ENCODE peak calls at places on chromosomes 4 and X, in four cellular contexts. B is WTC11, L is A549, D is K562. N is an unnamed sample.

GRCh38 chr4:32745351-32745750 is 2025.2 kb downstream of the PCDH7 start:
- DNase-seq in B (no peak), L (no peak), D (no peak), N (no peak)

GRCh38 chrX:123339201-123339905 is 155.3 kb downstream of the GRIA3 start:
- DNase-seq in B (no peak), L (no peak), D (no peak), N (no peak)

GRCh38 chr4:183610613-183611012 is 48.4 kb downstream of the RWDD4 start:
- DNase-seq in B (no peak), L (no peak), D (no peak), N (no peak)

GRCh38 chr4:157912212-157912611 is 260.6 kb downstream of the GASK1B start:
- DNase-seq in B (no peak), L (no peak), D (no peak), N (no peak)

GRCh38 chrX:66625525-66625924 is 13.4 kb downstream of the EDA2R start:
- DNase-seq in B (no peak), L (no peak), D (no peak), N (no peak)

GRCh38 chrX:48938721-48939416 is 18.5 kb downstream of the OTUD5 start:
- DNase-seq in B (no peak), L (no peak), D (no peak), N (no peak)

GRCh38 chr4:132334081-132334480 is 815.0 kb upstream of the PCDH10 start:
- DNase-seq in B (no peak), L (no peak), D (no peak), N (no peak)

GRCh38 chr4:154332681-154333421 is 158.7 kb downstream of the DCHS2 start:
- DNase-seq in B (peak), L (no peak), D (no peak), N (no peak)

GRCh38 chr4:158729716-158730559 is 6.7 kb upstream of the PPID start:
- DNase-seq in B (peak), L (peak), D (peak), N (peak)

GRCh38 chr4:141891260-141892120 is 255.1 kb downstream of the IL15 start:
- DNase-seq in B (no peak), L (no peak), D (no peak), N (no peak)

GRCh38 chrX:120452131-120452530 is 17.0 kb downstream of the LAMP2 start:
- DNase-seq in B (peak), L (peak), D (peak), N (peak)

GRCh38 chr4:54553001-54553400 is 104.8 kb upstream of the KIT start:
- DNase-seq in B (no peak), L (no peak), D (no peak), N (no peak)

GRCh38 chr4:140556372-140557085 is 12.2 kb downstream of the UCP1 start:
- DNase-seq in B (no peak), L (no peak), D (no peak), N (no peak)

GRCh38 chr4:83731609-83732008 is 195.7 kb downstream of the GPAT3 start:
- DNase-seq in B (no peak), L (no peak), D (no peak), N (no peak)

GRCh38 chrX:39149761-39150160 is 348.5 kb downstream of the MID1IP1 start:
- DNase-seq in B (peak), L (no peak), D (peak), N (peak)

GRCh38 chr4:52107745-52108144 is 56.6 kb downstream of the SPATA18 start:
- DNase-seq in B (no peak), L (no peak), D (no peak), N (no peak)

GRCh38 chrX:119669424-119670037 is 23.4 kb downstream of the SEPTIN6 start:
- DNase-seq in B (no peak), L (no peak), D (no peak), N (peak)

GRCh38 chrX:34859191-34859590 is 83.4 kb upstream of the FAM47B start:
- DNase-seq in B (no peak), L (no peak), D (no peak), N (no peak)

GRCh38 chr4:186104114-186104894 is at the start of gene FAM149A:
- DNase-seq in B (peak), L (peak), D (no peak), N (no peak)

GRCh38 chr4:186592961-186593586 is 37.7 kb upstream of the MTNR1A start:
- DNase-seq in B (no peak), L (no peak), D (no peak), N (no peak)

GRCh38 chr4:80219301-80220025 is 22.2 kb downstream of the PRDM8 start:
- DNase-seq in B (peak), L (no peak), D (peak), N (no peak)

GRCh38 chr4:80210549-80210948 is 13.2 kb downstream of the PRDM8 start:
- DNase-seq in B (no peak), L (no peak), D (no peak), N (no peak)

GRCh38 chr4:80213117-80213815 is 16.0 kb downstream of the PRDM8 start:
- DNase-seq in B (no peak), L (no peak), D (no peak), N (no peak)

GRCh38 chr4:80216100-80216761 is 18.9 kb downstream of the PRDM8 start:
- DNase-seq in B (no peak), L (no peak), D (no peak), N (no peak)

GRCh38 chr4:80215449-80216052 is 18.2 kb downstream of the PRDM8 start:
- DNase-seq in B (no peak), L (no peak), D (peak), N (peak)
- TF ChIP-seq NR3C1 in B (no peak), L (no peak), D (no peak), N (no peak)

DNA sequence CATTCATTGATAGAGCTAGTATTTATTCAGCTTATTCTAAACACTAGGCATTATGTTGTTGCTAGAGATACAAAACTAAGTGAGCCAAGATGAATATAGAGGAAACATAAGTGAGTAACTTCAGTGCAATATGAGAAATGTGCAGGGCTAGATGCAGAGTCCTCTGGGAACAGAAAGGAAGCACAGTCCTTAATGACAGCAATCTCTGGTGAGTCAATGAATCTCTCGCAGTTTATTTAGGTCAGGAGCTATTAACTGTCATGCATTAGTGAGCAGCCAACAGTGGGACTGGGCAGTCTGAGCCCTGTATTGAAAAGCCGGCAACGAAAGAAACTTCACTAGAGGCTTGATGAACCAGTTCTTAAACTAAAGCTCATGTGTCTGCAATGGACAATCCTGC is 598.1 kb upstream of the MAGEB2 start:
- DNase-seq in B (no peak), L (no peak), D (no peak), N (no peak)
- TF ChIP-seq NR3C1 in B (no peak), L (no peak), D (no peak), N (no peak)

GRCh38 chrX:8083276-8083675 is 87.8 kb downstream of the VCX2 start:
- DNase-seq in B (no peak), L (no peak), D (no peak), N (no peak)

GRCh38 chrX:8084023-8084422 is 87.0 kb downstream of the VCX2 start:
- DNase-seq in B (no peak), L (no peak), D (no peak), N (no peak)
- TF ChIP-seq NR3C1 in B (no peak), L (no peak), D (no peak), N (no peak)

DNA sequence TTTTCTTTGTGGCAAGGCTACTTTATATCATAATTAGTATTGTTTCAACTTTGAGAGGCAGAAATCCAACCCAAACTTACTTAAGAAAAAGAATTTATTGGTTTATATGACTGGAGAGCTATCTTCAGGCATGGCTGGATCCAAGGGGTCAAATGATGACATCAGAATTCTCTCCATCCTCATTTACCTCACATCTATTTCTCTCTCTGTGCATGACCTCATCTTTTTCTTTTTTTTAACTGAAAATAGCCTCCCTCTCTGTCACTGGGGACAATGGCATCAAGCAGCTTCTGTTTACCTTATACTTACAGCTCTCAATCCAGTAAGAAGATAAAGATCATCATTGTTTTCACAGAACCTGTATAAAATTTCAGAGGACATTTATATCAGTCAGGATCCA is 12.0 kb upstream of the EXOC1L start:
- DNase-seq in B (no peak), L (no peak), D (no peak), N (no peak)
- TF ChIP-seq NR3C1 in B (no peak), L (no peak), D (no peak), N (no peak)

GRCh38 chr4:101256222-101256621 is 91.1 kb downstream of the PPP3CA start:
- DNase-seq in B (no peak), L (no peak), D (no peak), N (peak)

GRCh38 chr4:101251261-101251660 is 96.1 kb downstream of the PPP3CA start:
- DNase-seq in B (no peak), L (no peak), D (no peak), N (no peak)

GRCh38 chr4:101254776-101255175 is 92.5 kb downstream of the PPP3CA start:
- DNase-seq in B (no peak), L (no peak), D (no peak), N (no peak)

DNA sequence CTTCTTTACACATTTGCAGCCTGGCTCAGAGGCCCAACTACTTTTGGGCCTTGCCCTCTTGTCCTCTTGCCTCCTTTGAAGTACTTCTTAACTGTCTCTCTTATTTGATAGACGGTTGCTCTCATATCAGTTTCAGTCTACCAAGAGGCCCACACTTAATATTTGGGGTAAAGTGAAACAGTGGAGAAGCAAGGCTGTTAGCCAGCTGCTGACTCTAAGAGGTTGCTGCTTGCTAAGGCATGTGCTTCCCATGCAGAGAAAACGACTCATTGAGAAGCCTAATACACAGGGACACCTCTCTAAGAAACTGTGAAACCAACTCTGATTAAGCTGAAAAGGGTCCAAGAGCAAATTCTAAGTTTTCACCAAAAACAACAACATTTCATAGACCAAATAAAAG is 94.6 kb downstream of the PPP3CA start:
- DNase-seq in B (no peak), L (no peak), D (no peak), N (no peak)
- TF ChIP-seq NR3C1 in B (no peak), L (no peak), D (no peak), N (no peak)

DNA sequence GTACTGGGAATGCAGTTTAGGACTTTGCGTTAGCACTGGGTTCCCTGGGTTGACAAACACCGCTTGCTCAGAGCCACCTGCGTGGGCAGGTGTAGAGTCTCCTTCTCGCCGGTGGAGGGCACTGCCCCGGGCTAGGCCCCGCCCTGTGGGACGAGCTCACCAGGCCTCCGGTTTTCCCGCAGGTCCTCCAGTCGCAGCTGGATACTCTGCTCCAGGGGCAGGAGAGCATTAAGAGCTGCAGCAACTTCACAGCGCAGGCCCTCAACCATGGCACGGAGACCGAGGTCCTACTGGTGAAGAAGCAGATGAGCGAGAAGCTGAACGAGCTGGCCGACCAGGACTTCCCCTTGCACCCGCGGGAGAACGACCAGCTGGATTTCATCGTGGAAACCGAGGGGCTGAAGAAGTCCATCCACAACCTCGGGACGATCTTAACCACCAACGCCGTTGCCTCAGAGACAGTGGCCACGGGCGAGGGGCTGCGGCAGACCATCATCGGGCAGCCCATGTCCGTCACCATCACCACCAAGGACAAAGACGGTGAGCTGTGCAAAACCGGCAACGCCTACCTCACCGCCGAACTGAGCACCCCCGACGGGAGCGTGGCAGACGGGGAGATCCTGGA is 49.2 kb upstream of the MND1 start:
- DNase-seq in B (peak), L (no peak), D (peak), N (no peak)
- TF ChIP-seq NR3C1 in B (no peak), L (no peak), D (no peak), N (no peak)